ENCODE peak calls at places on chromosomes 2 and 18, in five cellular contexts. One of them, this sample, is unnamed.

GRCh38 chr18:73043231-73044000 is 175.6 kb upstream of the NETO1 start:
- DNase-seq in Peyer's patch: no peak
- DNase-seq in CD4-positive, alpha-beta memory T cell: no peak
- DNase-seq in ovary: no peak
- DNase-seq in substantia nigra: no peak
- DNase-seq in this sample: no peak

GRCh38 chr2:128279786-128280701 is 38.6 kb downstream of the HS6ST1 start:
- DNase-seq in Peyer's patch: peak
- DNase-seq in ovary: peak
- DNase-seq in substantia nigra: no peak
- DNase-seq in CD4-positive, alpha-beta memory T cell: no peak
- DNase-seq in this sample: no peak

GRCh38 chr2:180663016-180663471 is 317.4 kb upstream of the UBE2E3 start:
- DNase-seq in CD4-positive, alpha-beta memory T cell: no peak
- DNase-seq in ovary: no peak
- DNase-seq in Peyer's patch: no peak
- DNase-seq in substantia nigra: no peak
- DNase-seq in this sample: no peak

GRCh38 chr18:35193313-35193712 is 47.5 kb upstream of the ZNF397 start:
- DNase-seq in Peyer's patch: no peak
- DNase-seq in substantia nigra: no peak
- DNase-seq in ovary: no peak
- DNase-seq in CD4-positive, alpha-beta memory T cell: no peak
- DNase-seq in this sample: no peak

GRCh38 chr2:203164311-203164935 is 74.4 kb upstream of the CYP20A1 start:
- DNase-seq in Peyer's patch: no peak
- DNase-seq in substantia nigra: no peak
- DNase-seq in CD4-positive, alpha-beta memory T cell: no peak
- DNase-seq in ovary: no peak
- DNase-seq in this sample: no peak

GRCh38 chr18:3273042-3273441 is 11.1 kb downstream of the MYL12B start:
- DNase-seq in ovary: no peak
- DNase-seq in substantia nigra: no peak
- DNase-seq in Peyer's patch: no peak
- DNase-seq in CD4-positive, alpha-beta memory T cell: no peak
- DNase-seq in this sample: no peak

GRCh38 chr2:137302957-137303356 is 537.6 kb downstream of the THSD7B start:
- DNase-seq in substantia nigra: no peak
- DNase-seq in ovary: no peak
- DNase-seq in CD4-positive, alpha-beta memory T cell: no peak
- DNase-seq in Peyer's patch: no peak
- DNase-seq in this sample: no peak

GRCh38 chr2:207239222-207239674 is 73.5 kb upstream of the KLF7 start:
- DNase-seq in ovary: peak
- DNase-seq in CD4-positive, alpha-beta memory T cell: no peak
- DNase-seq in substantia nigra: no peak
- DNase-seq in Peyer's patch: peak
- DNase-seq in this sample: peak

GRCh38 chr2:1782514-1782913 is 38.2 kb upstream of the PXDN start:
- DNase-seq in CD4-positive, alpha-beta memory T cell: no peak
- DNase-seq in ovary: no peak
- DNase-seq in substantia nigra: no peak
- DNase-seq in Peyer's patch: no peak
- DNase-seq in this sample: no peak

GRCh38 chr18:11828772-11829432 is 22.3 kb upstream of the CHMP1B start:
- DNase-seq in Peyer's patch: no peak
- DNase-seq in substantia nigra: no peak
- DNase-seq in CD4-positive, alpha-beta memory T cell: no peak
- DNase-seq in ovary: no peak
- DNase-seq in this sample: no peak

GRCh38 chr18:47987456-47987735 is 56.9 kb upstream of the SMAD2 start:
- DNase-seq in Peyer's patch: no peak
- DNase-seq in substantia nigra: no peak
- DNase-seq in CD4-positive, alpha-beta memory T cell: no peak
- DNase-seq in ovary: no peak
- DNase-seq in this sample: no peak

GRCh38 chr2:51717318-51717717 is 685.4 kb upstream of the NRXN1 start:
- DNase-seq in CD4-positive, alpha-beta memory T cell: no peak
- DNase-seq in substantia nigra: no peak
- DNase-seq in Peyer's patch: no peak
- DNase-seq in ovary: no peak
- DNase-seq in this sample: no peak

GRCh38 chr2:235446082-235446481 is 47.8 kb upstream of the AGAP1 start:
- DNase-seq in ovary: no peak
- DNase-seq in substantia nigra: no peak
- DNase-seq in CD4-positive, alpha-beta memory T cell: no peak
- DNase-seq in Peyer's patch: no peak
- DNase-seq in this sample: no peak

GRCh38 chr2:136135924-136136906 is 18.3 kb upstream of the CXCR4 start:
- DNase-seq in substantia nigra: no peak
- DNase-seq in ovary: no peak
- DNase-seq in Peyer's patch: peak
- DNase-seq in CD4-positive, alpha-beta memory T cell: peak
- DNase-seq in this sample: peak

GRCh38 chr2:203861197-203861596 is 6.4 kb upstream of the CTLA4 start:
- DNase-seq in Peyer's patch: no peak
- DNase-seq in CD4-positive, alpha-beta memory T cell: no peak
- DNase-seq in substantia nigra: no peak
- DNase-seq in ovary: no peak
- DNase-seq in this sample: no peak

GRCh38 chr2:239261796-239262475 is 138.9 kb downstream of the HDAC4 start:
- DNase-seq in Peyer's patch: peak
- DNase-seq in substantia nigra: no peak
- DNase-seq in CD4-positive, alpha-beta memory T cell: no peak
- DNase-seq in ovary: peak
- DNase-seq in this sample: peak

GRCh38 chr18:67771271-67771670 is 254.8 kb upstream of the DSEL start:
- DNase-seq in substantia nigra: no peak
- DNase-seq in ovary: no peak
- DNase-seq in CD4-positive, alpha-beta memory T cell: no peak
- DNase-seq in Peyer's patch: no peak
- DNase-seq in this sample: no peak

GRCh38 chr2:38654495-38655381 is 11.2 kb upstream of the GALM start:
- DNase-seq in ovary: no peak
- DNase-seq in substantia nigra: no peak
- DNase-seq in Peyer's patch: no peak
- DNase-seq in CD4-positive, alpha-beta memory T cell: no peak
- DNase-seq in this sample: no peak

GRCh38 chr2:227853765-227854271 is 17.6 kb upstream of the DAW1 start:
- DNase-seq in CD4-positive, alpha-beta memory T cell: no peak
- DNase-seq in ovary: no peak
- DNase-seq in Peyer's patch: no peak
- DNase-seq in substantia nigra: no peak
- DNase-seq in this sample: no peak

GRCh38 chr2:120423167-120423943 is 77.4 kb downstream of the INHBB start:
- DNase-seq in CD4-positive, alpha-beta memory T cell: no peak
- DNase-seq in Peyer's patch: peak
- DNase-seq in ovary: no peak
- DNase-seq in substantia nigra: no peak
- DNase-seq in this sample: peak

GRCh38 chr18:68918216-68918615 is 120.3 kb downstream of the CCDC102B start:
- DNase-seq in CD4-positive, alpha-beta memory T cell: no peak
- DNase-seq in Peyer's patch: no peak
- DNase-seq in ovary: no peak
- DNase-seq in substantia nigra: no peak
- DNase-seq in this sample: no peak

GRCh38 chr18:58947136-58947732 is 82.6 kb downstream of the ZNF532 start:
- DNase-seq in substantia nigra: no peak
- DNase-seq in Peyer's patch: no peak
- DNase-seq in CD4-positive, alpha-beta memory T cell: no peak
- DNase-seq in ovary: no peak
- DNase-seq in this sample: no peak

GRCh38 chr2:98787700-98788099 is 56.8 kb upstream of the MGAT4A start:
- DNase-seq in substantia nigra: no peak
- DNase-seq in ovary: no peak
- DNase-seq in CD4-positive, alpha-beta memory T cell: no peak
- DNase-seq in Peyer's patch: no peak
- DNase-seq in this sample: peak

GRCh38 chr2:69184224-69184623 is 171.2 kb downstream of the ANTXR1 start:
- DNase-seq in CD4-positive, alpha-beta memory T cell: no peak
- DNase-seq in ovary: no peak
- DNase-seq in substantia nigra: no peak
- DNase-seq in Peyer's patch: no peak
- DNase-seq in this sample: no peak

GRCh38 chr18:60448487-60449267 is 76.1 kb upstream of the MC4R start:
- DNase-seq in Peyer's patch: no peak
- DNase-seq in CD4-positive, alpha-beta memory T cell: no peak
- DNase-seq in ovary: no peak
- DNase-seq in substantia nigra: no peak
- DNase-seq in this sample: no peak

GRCh38 chr2:48249631-48250473 is 280.1 kb upstream of the STON1 start:
- DNase-seq in ovary: no peak
- DNase-seq in substantia nigra: no peak
- DNase-seq in Peyer's patch: no peak
- DNase-seq in CD4-positive, alpha-beta memory T cell: no peak
- DNase-seq in this sample: no peak

GRCh38 chr18:13375302-13376255 is 157.0 kb downstream of the LDLRAD4 start:
- DNase-seq in CD4-positive, alpha-beta memory T cell: peak
- DNase-seq in ovary: peak
- DNase-seq in Peyer's patch: peak
- DNase-seq in substantia nigra: no peak
- DNase-seq in this sample: peak

GRCh38 chr2:188599140-188599539 is 307.5 kb downstream of the GULP1 start:
- DNase-seq in CD4-positive, alpha-beta memory T cell: no peak
- DNase-seq in substantia nigra: no peak
- DNase-seq in Peyer's patch: no peak
- DNase-seq in ovary: no peak
- DNase-seq in this sample: no peak

GRCh38 chr2:186330050-186330449 is 156.0 kb upstream of the ZC3H15 start:
- DNase-seq in CD4-positive, alpha-beta memory T cell: no peak
- DNase-seq in substantia nigra: no peak
- DNase-seq in Peyer's patch: no peak
- DNase-seq in ovary: no peak
- DNase-seq in this sample: no peak

GRCh38 chr2:122145805-122146204 is 390.4 kb downstream of the TSN start:
- DNase-seq in ovary: no peak
- DNase-seq in substantia nigra: no peak
- DNase-seq in CD4-positive, alpha-beta memory T cell: no peak
- DNase-seq in Peyer's patch: no peak
- DNase-seq in this sample: no peak

GRCh38 chr2:134460583-134460998 is 206.7 kb downstream of the MGAT5 start:
- DNase-seq in substantia nigra: no peak
- DNase-seq in Peyer's patch: peak
- DNase-seq in CD4-positive, alpha-beta memory T cell: peak
- DNase-seq in ovary: peak
- DNase-seq in this sample: no peak

GRCh38 chr2:109330056-109330455 is 201.1 kb downstream of the SH3RF3 start:
- DNase-seq in ovary: no peak
- DNase-seq in Peyer's patch: no peak
- DNase-seq in CD4-positive, alpha-beta memory T cell: no peak
- DNase-seq in substantia nigra: no peak
- DNase-seq in this sample: no peak
- H3K27ac ChIP-seq in ovary: no peak
- H3K27ac ChIP-seq in Peyer's patch: no peak
- H3K27ac ChIP-seq in CD4-positive, alpha-beta memory T cell: no peak
- H3K27ac ChIP-seq in substantia nigra: no peak
- H3K27ac ChIP-seq in this sample: no peak

GRCh38 chr2:231786177-231786916 is at the start of gene COPS7B:
- DNase-seq in substantia nigra: peak
- DNase-seq in Peyer's patch: peak
- DNase-seq in ovary: peak
- DNase-seq in CD4-positive, alpha-beta memory T cell: peak
- DNase-seq in this sample: peak

GRCh38 chr2:231786917-231787292 is 660 bp downstream of the COPS7B start:
- DNase-seq in substantia nigra: no peak
- DNase-seq in CD4-positive, alpha-beta memory T cell: no peak
- DNase-seq in ovary: no peak
- DNase-seq in Peyer's patch: no peak
- DNase-seq in this sample: no peak

GRCh38 chr2:231781798-231782726 is 980 bp upstream of the PDE6D start:
- DNase-seq in Peyer's patch: peak
- DNase-seq in CD4-positive, alpha-beta memory T cell: no peak
- DNase-seq in ovary: peak
- DNase-seq in substantia nigra: no peak
- DNase-seq in this sample: no peak

GRCh38 chr2:231785822-231786176 is 446 bp upstream of the COPS7B start:
- DNase-seq in substantia nigra: no peak
- DNase-seq in Peyer's patch: no peak
- DNase-seq in ovary: no peak
- DNase-seq in CD4-positive, alpha-beta memory T cell: no peak
- DNase-seq in this sample: no peak

GRCh38 chr2:231785413-231785812 is 832 bp upstream of the COPS7B start:
- DNase-seq in substantia nigra: no peak
- DNase-seq in ovary: no peak
- DNase-seq in CD4-positive, alpha-beta memory T cell: no peak
- DNase-seq in Peyer's patch: no peak
- DNase-seq in this sample: no peak
- H3K27ac ChIP-seq in substantia nigra: no peak
- H3K27ac ChIP-seq in ovary: no peak
- H3K27ac ChIP-seq in CD4-positive, alpha-beta memory T cell: peak
- H3K27ac ChIP-seq in Peyer's patch: no peak
- H3K27ac ChIP-seq in this sample: no peak

DNA sequence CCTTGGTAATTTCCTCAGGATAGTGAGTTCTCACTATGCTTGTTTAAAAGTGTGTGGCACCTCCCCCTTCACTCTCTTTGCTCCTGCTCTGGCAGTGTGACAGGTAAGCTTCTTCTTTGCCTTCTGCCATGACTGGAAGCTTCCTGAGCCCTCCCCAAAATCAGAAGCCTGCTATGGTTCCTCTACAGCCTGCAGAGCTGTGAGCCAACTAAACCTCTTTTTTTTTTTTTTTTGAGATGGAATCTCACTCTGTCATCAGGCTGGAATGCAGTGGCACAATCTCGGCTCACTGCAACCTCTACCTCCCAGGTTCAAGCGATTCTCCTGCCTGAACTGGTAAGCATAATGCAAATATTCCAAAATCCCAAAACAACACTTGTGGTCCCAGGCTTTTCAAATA is 80.0 kb downstream of the SOWAHC start:
- DNase-seq in CD4-positive, alpha-beta memory T cell: no peak
- DNase-seq in substantia nigra: no peak
- DNase-seq in Peyer's patch: peak
- DNase-seq in ovary: no peak
- DNase-seq in this sample: no peak
- H3K27ac ChIP-seq in CD4-positive, alpha-beta memory T cell: no peak
- H3K27ac ChIP-seq in substantia nigra: no peak
- H3K27ac ChIP-seq in Peyer's patch: peak
- H3K27ac ChIP-seq in ovary: no peak
- H3K27ac ChIP-seq in this sample: peak

GRCh38 chr2:10894264-10894935 is 17.3 kb upstream of the KCNF1 start:
- DNase-seq in ovary: no peak
- DNase-seq in Peyer's patch: peak
- DNase-seq in CD4-positive, alpha-beta memory T cell: no peak
- DNase-seq in substantia nigra: no peak
- DNase-seq in this sample: peak

GRCh38 chr2:10901160-10901559 is 10.6 kb upstream of the KCNF1 start:
- DNase-seq in substantia nigra: no peak
- DNase-seq in ovary: no peak
- DNase-seq in Peyer's patch: peak
- DNase-seq in CD4-positive, alpha-beta memory T cell: no peak
- DNase-seq in this sample: no peak

GRCh38 chr2:10895231-10895630 is 16.5 kb upstream of the KCNF1 start:
- DNase-seq in substantia nigra: no peak
- DNase-seq in Peyer's patch: peak
- DNase-seq in ovary: no peak
- DNase-seq in CD4-positive, alpha-beta memory T cell: no peak
- DNase-seq in this sample: peak

GRCh38 chr2:10900216-10901109 is 11.3 kb upstream of the KCNF1 start:
- DNase-seq in substantia nigra: no peak
- DNase-seq in CD4-positive, alpha-beta memory T cell: no peak
- DNase-seq in ovary: no peak
- DNase-seq in Peyer's patch: peak
- DNase-seq in this sample: peak

GRCh38 chr2:10897956-10898355 is 13.8 kb upstream of the KCNF1 start:
- DNase-seq in ovary: no peak
- DNase-seq in substantia nigra: no peak
- DNase-seq in Peyer's patch: no peak
- DNase-seq in CD4-positive, alpha-beta memory T cell: no peak
- DNase-seq in this sample: no peak
- H3K27ac ChIP-seq in ovary: no peak
- H3K27ac ChIP-seq in substantia nigra: no peak
- H3K27ac ChIP-seq in Peyer's patch: no peak
- H3K27ac ChIP-seq in CD4-positive, alpha-beta memory T cell: no peak
- H3K27ac ChIP-seq in this sample: no peak